ENCODE peak calls at places on chromosomes 5 and 9, in seven cellular contexts. X, U, W, K, O, H and Y are unnamed samples.
A peak's percentile ranks its signal among the peaks of the same experiment; 100 is the strongest.

GRCh38 chr5:36655171-36655570 is 48.8 kb downstream of the SLC1A3 start:
- DNase-seq in X (no peak), U (no peak), W (no peak), K (no peak), O (no peak), H (no peak), Y (peak; percentile 18)

GRCh38 chr5:133962801-133963476 is 5.5 kb downstream of the C5orf15 start:
- DNase-seq in X (no peak), U (no peak), W (no peak), K (no peak), O (no peak), H (no peak), Y (no peak)

GRCh38 chr9:19409406-19410194 is 791 bp downstream of the ACER2 start:
- DNase-seq in X (no peak), U (peak; percentile 27), W (peak; percentile 58), K (peak; percentile 68), O (peak; percentile 67), H (peak; percentile 46), Y (peak; percentile 57)

GRCh38 chr5:14156611-14157493 is 13.7 kb downstream of the TRIO start:
- DNase-seq in X (no peak), U (no peak), W (no peak), K (no peak), O (no peak), H (no peak), Y (no peak)

GRCh38 chr5:78610163-78610583 is 38.4 kb downstream of the LHFPL2 start:
- DNase-seq in X (no peak), U (peak; percentile 34), W (no peak), K (no peak), O (no peak), H (no peak), Y (no peak)

GRCh38 chr5:128645582-128645981 is 107.5 kb upstream of the FBN2 start:
- DNase-seq in X (no peak), U (no peak), W (no peak), K (no peak), O (no peak), H (no peak), Y (no peak)

GRCh38 chr5:137563646-137564474 is 64.7 kb upstream of the SPOCK1 start:
- DNase-seq in X (no peak), U (no peak), W (no peak), K (no peak), O (no peak), H (no peak), Y (no peak)

GRCh38 chr5:81202652-81203051 is 30.5 kb upstream of the CKMT2 start:
- DNase-seq in X (no peak), U (no peak), W (no peak), K (no peak), O (no peak), H (peak; percentile 49), Y (no peak)

GRCh38 chr5:67201897-67202549 is 5.4 kb upstream of the CD180 start:
- DNase-seq in X (no peak), U (no peak), W (no peak), K (no peak), O (no peak), H (no peak), Y (no peak)

GRCh38 chr5:1785984-1786383 is 13.7 kb downstream of the MRPL36 start:
- DNase-seq in X (no peak), U (no peak), W (no peak), K (peak; percentile 53), O (no peak), H (no peak), Y (no peak)

GRCh38 chr9:128683340-128684064 is 5.5 kb upstream of the SET start:
- DNase-seq in X (peak; percentile 72), U (peak; percentile 77), W (peak; percentile 41), K (peak; percentile 83), O (peak; percentile 72), H (peak; percentile 54), Y (peak; percentile 82)

GRCh38 chr9:110208031-110208430 is at the start of gene C9orf152:
- DNase-seq in X (peak; percentile 88), U (peak; percentile 71), W (no peak), K (peak; percentile 82), O (no peak), H (no peak), Y (peak; percentile 80)

GRCh38 chr9:130478731-130479575 is 34.2 kb downstream of the ASS1 start:
- DNase-seq in X (no peak), U (no peak), W (no peak), K (no peak), O (no peak), H (no peak), Y (no peak)

GRCh38 chr9:95264954-95265615 is 52.4 kb downstream of the FANCC start:
- DNase-seq in X (no peak), U (no peak), W (no peak), K (no peak), O (no peak), H (no peak), Y (no peak)

GRCh38 chr5:108884736-108885135 is 137.0 kb downstream of the FER start:
- DNase-seq in X (no peak), U (no peak), W (no peak), K (no peak), O (no peak), H (no peak), Y (no peak)

DNA sequence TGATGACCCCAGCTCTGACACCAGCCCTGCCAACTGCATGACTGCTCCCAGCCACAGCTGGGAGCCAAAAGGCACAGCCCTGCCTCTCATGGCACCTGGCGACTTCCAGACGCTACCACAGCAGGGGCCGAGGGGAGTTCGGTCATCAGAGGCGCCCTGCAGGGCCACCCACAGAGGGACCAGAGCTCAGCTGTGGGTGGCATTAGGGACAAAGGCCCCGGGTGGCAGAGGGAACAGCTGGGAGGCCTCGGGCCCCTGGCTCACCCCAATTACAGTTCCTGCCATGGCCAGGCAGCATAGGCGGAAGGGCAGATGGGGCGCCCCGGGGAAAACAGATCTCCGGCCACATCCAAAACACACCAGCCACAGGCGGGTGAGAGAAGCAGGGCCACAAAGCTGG is 3.6 kb downstream of the SOHLH1 start:
- DNase-seq in X (no peak), U (no peak), W (no peak), K (no peak), O (no peak), H (no peak), Y (no peak)
- H3K4me1 ChIP-seq in X (no peaks in the 10 kb centered on the region), U (no peaks in the 10 kb centered on the region), W (no peaks in the 10 kb centered on the region), K (no peaks in the 10 kb centered on the region), O (no peaks in the 10 kb centered on the region), H (no peaks in the 10 kb centered on the region), Y (no peaks in the 10 kb centered on the region)

GRCh38 chr5:139395844-139396640 is 1.1 kb upstream of the PROB1 start:
- DNase-seq in X (no peak), U (no peak), W (no peak), K (no peak), O (no peak), H (no peak), Y (no peak)

GRCh38 chr5:139392678-139393496 is 2.0 kb downstream of the PROB1 start:
- DNase-seq in X (peak; percentile 75), U (peak; percentile 89), W (peak; percentile 58), K (peak; percentile 84), O (peak; percentile 86), H (no peak), Y (peak; percentile 38)

GRCh38 chr5:139393497-139394122 is 1.3 kb downstream of the PROB1 start:
- DNase-seq in X (no peak), U (no peak), W (no peak), K (no peak), O (no peak), H (no peak), Y (no peak)

GRCh38 chr5:139394654-139395566 is at the start of gene PROB1:
- DNase-seq in X (no peak), U (no peak), W (peak; percentile 77), K (no peak), O (peak; percentile 87), H (no peak), Y (no peak)

DNA sequence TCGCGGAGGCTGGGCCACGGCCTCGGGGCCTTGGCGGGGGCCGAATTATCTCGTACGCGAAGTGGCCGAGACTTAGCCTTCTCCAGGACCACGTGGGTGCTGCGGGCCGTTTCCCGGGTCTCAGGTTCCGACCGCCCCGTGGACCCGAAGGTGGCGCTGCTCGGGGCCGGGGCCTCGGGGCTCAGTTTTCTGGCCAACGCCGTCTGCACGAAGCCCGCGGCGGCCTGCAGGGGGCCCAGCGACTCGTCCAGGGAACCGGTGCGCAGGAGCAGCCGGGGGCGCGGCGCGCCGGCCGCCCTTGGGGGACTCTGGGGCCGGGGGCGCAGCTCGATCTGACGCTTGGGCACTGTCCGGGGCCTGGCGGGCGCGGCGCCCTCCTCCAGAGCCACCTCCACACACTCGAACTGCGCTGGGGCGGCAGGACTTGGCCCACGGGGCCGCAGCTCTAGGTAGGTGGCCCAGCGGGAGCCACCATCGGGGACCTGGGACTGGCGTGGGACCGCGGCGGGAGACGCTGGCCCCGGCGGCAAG is 716 bp downstream of the PROB1 start:
- DNase-seq in X (no peak), U (peak; percentile 71), W (peak; percentile 62), K (peak; percentile 70), O (peak; percentile 87), H (no peak), Y (no peak)
- TF ChIP-seq CTCF in X (no peak), U (peak; percentile 53), W (peak; percentile 67), K (peak; percentile 48), O (peak; percentile 78), H (peak; percentile 41), Y (no peak)

GRCh38 chr9:135222991-135223760 is 135.7 kb downstream of the OLFM1 start:
- DNase-seq in X (no peak), U (no peak), W (no peak), K (peak; percentile 53), O (peak; percentile 28), H (no peak), Y (no peak)

GRCh38 chr9:135220601-135221575 is 133.4 kb downstream of the OLFM1 start:
- DNase-seq in X (no peak), U (peak; percentile 2), W (no peak), K (peak; percentile 62), O (peak; percentile 59), H (no peak), Y (peak; percentile 10)

GRCh38 chr9:135221576-135221950 is 134.1 kb downstream of the OLFM1 start:
- DNase-seq in X (no peak), U (no peak), W (no peak), K (no peak), O (peak; percentile 18), H (no peak), Y (no peak)

GRCh38 chr9:135223831-135224230 is 136.4 kb downstream of the OLFM1 start:
- DNase-seq in X (no peak), U (no peak), W (no peak), K (peak; percentile 61), O (peak; percentile 33), H (no peak), Y (peak; percentile 12)

GRCh38 chr9:135221951-135222631 is 134.6 kb downstream of the OLFM1 start:
- DNase-seq in X (no peak), U (no peak), W (no peak), K (peak; percentile 59), O (peak; percentile 56), H (no peak), Y (peak; percentile 36)
- H3K4me1 ChIP-seq in X (peaks cover 13% of the 10 kb centered on the region), U (no peaks in the 10 kb centered on the region), W (peaks cover 8% of the 10 kb centered on the region), K (peaks cover 12% of the 10 kb centered on the region), O (no peaks in the 10 kb centered on the region), H (peaks cover 2% of the 10 kb centered on the region), Y (peaks cover 49% of the 10 kb centered on the region)

DNA sequence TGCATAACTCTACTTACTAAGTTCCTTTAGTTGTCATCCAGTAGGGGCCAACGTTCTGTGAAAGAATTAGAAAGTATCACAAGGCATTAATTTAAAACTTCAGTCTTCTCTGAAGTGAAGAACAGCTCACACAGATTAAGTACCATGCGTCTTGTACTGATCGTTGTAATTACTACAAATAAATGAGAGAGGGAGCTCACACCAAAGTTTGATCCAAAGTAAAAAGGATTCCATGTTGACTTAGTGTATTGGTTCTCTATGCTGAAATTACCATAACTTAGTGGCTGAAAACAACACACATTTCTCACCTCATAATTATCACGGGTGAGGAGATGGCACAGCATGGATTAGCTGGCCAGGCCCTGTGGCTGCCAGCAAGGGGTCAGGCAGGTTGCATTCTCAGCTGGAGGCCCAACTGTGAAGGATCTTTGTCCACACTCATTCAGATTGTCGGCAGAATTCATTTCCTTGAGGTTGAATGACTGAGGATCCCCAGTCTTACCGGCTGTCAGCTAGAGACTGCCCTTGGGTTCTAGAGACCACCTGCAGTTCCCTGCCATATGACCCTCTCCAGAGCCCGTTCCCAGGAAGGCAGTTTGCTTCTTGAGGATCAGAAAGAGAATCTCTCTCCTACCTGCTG is 169.1 kb downstream of the YTHDC2 start:
- DNase-seq in X (no peak), U (no peak), W (no peak), K (no peak), O (no peak), H (no peak), Y (no peak)
- TF ChIP-seq CTCF in X (no peak), U (no peak), W (peak; percentile 35), K (no peak), O (peak; percentile 34), H (no peak), Y (no peak)